ENCODE peak calls at places on chromosomes 13 and 19, in six cellular contexts. S is cardiac muscle cell, D is mesendoderm, A is breast epithelium, W is trophoblast cell, O is prostate gland. T is an unnamed sample. For H3K27me3, the result is how much of the 10 kb centered on the place peaks cover.

GRCh38 chr13:85997587-85997986 is 198.4 kb upstream of the SLITRK6 start:
- DNase-seq in S (no peak), D (no peak), A (no peak), W (no peak), O (no peak), T (no peak)

GRCh38 chr19:459724-460511 is 915 bp downstream of the SHC2 start:
- DNase-seq in S (peak), D (peak), A (peak), W (no peak), O (peak), T (no peak)

GRCh38 chr19:32933571-32933970 is 38.2 kb downstream of the CEP89 start:
- DNase-seq in S (no peak), D (no peak), A (no peak), W (no peak), O (peak), T (no peak)

GRCh38 chr13:49113526-49114286 is 106.4 kb upstream of the MLNR start:
- DNase-seq in S (no peak), D (peak), A (no peak), W (no peak), O (no peak), T (no peak)

GRCh38 chr13:46160065-46160464 is 21.9 kb downstream of the LCP1 start:
- DNase-seq in S (no peak), D (no peak), A (no peak), W (no peak), O (no peak), T (no peak)

GRCh38 chr19:38898788-38899446 is 501 bp downstream of the SIRT2 start:
- DNase-seq in S (peak), D (peak), A (no peak), W (no peak), O (peak), T (no peak)

GRCh38 chr19:13744179-13744578 is 20.1 kb upstream of the MRI1 start:
- DNase-seq in S (no peak), D (no peak), A (no peak), W (no peak), O (no peak), T (no peak)

GRCh38 chr19:12856684-12857083 is 18.4 kb downstream of the MAST1 start:
- DNase-seq in S (no peak), D (no peak), A (no peak), W (no peak), O (no peak), T (no peak)

GRCh38 chr13:68176486-68176885 is 946.4 kb upstream of the PCDH9 start:
- DNase-seq in S (no peak), D (no peak), A (no peak), W (no peak), O (no peak), T (no peak)

GRCh38 chr13:106534844-106535551 is 464 bp downstream of the EFNB2 start:
- DNase-seq in S (peak), D (peak), A (no peak), W (no peak), O (no peak), T (no peak)

GRCh38 chr13:26837102-26837501 is 76.5 kb upstream of the GPR12 start:
- DNase-seq in S (no peak), D (no peak), A (no peak), W (no peak), O (no peak), T (no peak)
- H3K27ac ChIP-seq in S (no peak), D (no peak), A (no peak), W (no peak), O (no peak), T (no peak)

DNA sequence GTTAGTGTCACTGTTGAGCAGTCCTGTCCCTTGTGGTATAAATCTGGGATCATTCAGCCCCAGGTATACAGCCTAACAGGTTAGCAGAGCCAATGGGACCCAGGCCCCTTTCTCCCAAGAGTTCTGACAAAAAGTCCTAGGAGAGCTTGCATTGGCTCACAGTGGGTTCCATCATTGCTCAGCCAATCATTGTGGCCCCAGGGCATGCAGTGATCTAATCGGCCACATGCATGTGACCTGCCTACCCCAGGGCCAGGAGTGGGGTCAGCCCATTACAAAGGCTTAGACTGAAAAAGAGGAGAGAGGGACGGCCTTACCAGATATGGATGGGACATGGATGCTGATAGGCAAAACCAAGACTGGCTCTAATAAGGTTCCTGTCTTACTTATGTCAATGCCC is 41.1 kb downstream of the SPTBN4 start:
- DNase-seq in S (no peak), D (peak), A (no peak), W (no peak), O (no peak), T (no peak)
- H3K27me3 ChIP-seq in S (half or more), D (under half), A (under half), W (under half), O (under half), T (under half)

GRCh38 chr19:16316506-16316882 is 8.1 kb upstream of the KLF2 start:
- DNase-seq in S (no peak), D (no peak), A (no peak), W (no peak), O (no peak), T (no peak)

GRCh38 chr19:16320987-16321386 is 3.6 kb upstream of the KLF2 start:
- DNase-seq in S (no peak), D (no peak), A (no peak), W (no peak), O (no peak), T (no peak)

GRCh38 chr19:16319466-16319865 is 5.2 kb upstream of the KLF2 start:
- DNase-seq in S (no peak), D (no peak), A (no peak), W (no peak), O (no peak), T (no peak)

GRCh38 chr19:16315825-16316505 is 8.7 kb upstream of the KLF2 start:
- DNase-seq in S (peak), D (no peak), A (no peak), W (peak), O (no peak), T (no peak)
- H3K27ac ChIP-seq in S (peak), D (no peak), A (peak), W (no peak), O (no peak), T (no peak)

GRCh38 chr13:27293873-27294515 is 23.4 kb downstream of the RASL11A start:
- DNase-seq in S (no peak), D (no peak), A (no peak), W (no peak), O (no peak), T (no peak)
- H3K27me3 ChIP-seq in S (under half), D (under half), A (under half), W (under half), O (under half), T (under half)

DNA sequence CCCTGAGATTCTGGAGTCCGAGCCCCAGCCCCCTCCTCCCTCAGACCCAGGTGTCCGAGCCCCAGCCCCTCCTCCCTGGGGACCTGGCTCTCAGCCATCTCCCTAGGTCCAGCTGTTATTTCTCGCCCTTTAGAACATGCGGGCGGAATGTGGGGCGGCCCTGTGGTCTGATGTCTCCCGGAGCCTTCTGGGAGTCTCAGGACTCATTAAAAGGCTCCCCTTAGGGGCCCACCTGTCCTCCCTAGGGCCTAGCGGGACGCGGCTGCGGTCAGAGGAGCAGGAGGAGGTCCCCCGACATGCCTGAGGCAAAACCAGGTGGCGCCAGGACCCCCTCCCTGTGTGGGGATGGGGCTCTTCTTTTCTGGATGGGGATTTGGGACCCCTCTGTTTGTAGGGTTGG is at the start of gene MYBPC2:
- DNase-seq in S (peak), D (no peak), A (no peak), W (peak), O (no peak), T (no peak)
- H3K27ac ChIP-seq in S (no peak), D (no peak), A (peak), W (no peak), O (peak), T (no peak)

T was measured in RWPE2.